ENCODE peak calls at places on chromosomes 7 and 10, in five cellular contexts. One of them, this sample, is unnamed.
A peak's percentile ranks its signal among the peaks of the same experiment; 100 is the strongest.

GRCh38 chr10:100303724-100304319 is 17.3 kb upstream of the BLOC1S2 start:
- DNase-seq in adrenal gland: no peak
- DNase-seq in neural progenitor cell: peak; percentile 60
- DNase-seq in uterus: no peak
- DNase-seq in esophagus muscularis mucosa: no peak
- DNase-seq in this sample: no peak

GRCh38 chr7:142440219-142441073 is 182.6 kb upstream of the PRSS58 start:
- DNase-seq in adrenal gland: no peak
- DNase-seq in neural progenitor cell: no peak
- DNase-seq in uterus: no peak
- DNase-seq in esophagus muscularis mucosa: no peak
- DNase-seq in this sample: no peak

GRCh38 chr7:50411333-50412028 is 38.7 kb downstream of the FIGNL1 start:
- DNase-seq in adrenal gland: no peak
- DNase-seq in neural progenitor cell: no peak
- DNase-seq in uterus: no peak
- DNase-seq in esophagus muscularis mucosa: no peak
- DNase-seq in this sample: no peak

GRCh38 chr7:134788191-134788590 is 8.8 kb downstream of the CALD1 start:
- DNase-seq in adrenal gland: no peak
- DNase-seq in neural progenitor cell: no peak
- DNase-seq in uterus: no peak
- DNase-seq in esophagus muscularis mucosa: peak; percentile 62
- DNase-seq in this sample: no peak

GRCh38 chr10:98404571-98405396 is 10.2 kb downstream of the PYROXD2 start:
- DNase-seq in adrenal gland: no peak
- DNase-seq in neural progenitor cell: no peak
- DNase-seq in uterus: no peak
- DNase-seq in esophagus muscularis mucosa: no peak
- DNase-seq in this sample: no peak

GRCh38 chr7:30222519-30223213 is 61.7 kb upstream of the ZNRF2 start:
- DNase-seq in adrenal gland: no peak
- DNase-seq in neural progenitor cell: no peak
- DNase-seq in uterus: no peak
- DNase-seq in esophagus muscularis mucosa: peak; percentile 66
- DNase-seq in this sample: no peak

GRCh38 chr10:117370205-117370604 is 5.0 kb downstream of the PDZD8 start:
- DNase-seq in adrenal gland: no peak
- DNase-seq in neural progenitor cell: no peak
- DNase-seq in uterus: no peak
- DNase-seq in esophagus muscularis mucosa: no peak
- DNase-seq in this sample: no peak

GRCh38 chr10:35574924-35575352 is 30.2 kb upstream of the GJD4 start:
- DNase-seq in adrenal gland: no peak
- DNase-seq in neural progenitor cell: no peak
- DNase-seq in uterus: no peak
- DNase-seq in esophagus muscularis mucosa: no peak
- DNase-seq in this sample: no peak

GRCh38 chr7:44944821-44945220 is 34.0 kb downstream of the MYO1G start:
- DNase-seq in adrenal gland: no peak
- DNase-seq in neural progenitor cell: no peak
- DNase-seq in uterus: no peak
- DNase-seq in esophagus muscularis mucosa: no peak
- DNase-seq in this sample: no peak

GRCh38 chr10:61896854-61897661 is 4.4 kb upstream of the ARID5B start:
- DNase-seq in adrenal gland: peak; percentile 72
- DNase-seq in neural progenitor cell: peak; percentile 80
- DNase-seq in uterus: peak; percentile 60
- DNase-seq in esophagus muscularis mucosa: no peak
- DNase-seq in this sample: peak; percentile 72

GRCh38 chr10:72564596-72564995 is 61.3 kb downstream of the MICU1 start:
- DNase-seq in adrenal gland: no peak
- DNase-seq in neural progenitor cell: no peak
- DNase-seq in uterus: no peak
- DNase-seq in esophagus muscularis mucosa: no peak
- DNase-seq in this sample: no peak

GRCh38 chr10:22550732-22551131 is 163.6 kb downstream of the PIP4K2A start:
- DNase-seq in adrenal gland: peak; percentile 32
- DNase-seq in neural progenitor cell: peak; percentile 61
- DNase-seq in uterus: peak; percentile 41
- DNase-seq in esophagus muscularis mucosa: no peak
- DNase-seq in this sample: peak; percentile 71

GRCh38 chr7:80921130-80921529 is 2.3 kb upstream of the SEMA3C start:
- DNase-seq in adrenal gland: no peak
- DNase-seq in neural progenitor cell: no peak
- DNase-seq in uterus: no peak
- DNase-seq in esophagus muscularis mucosa: no peak
- DNase-seq in this sample: no peak

GRCh38 chr10:3538850-3539531 is 246.0 kb downstream of the KLF6 start:
- DNase-seq in adrenal gland: no peak
- DNase-seq in neural progenitor cell: peak; percentile 11
- DNase-seq in uterus: peak; percentile 54
- DNase-seq in esophagus muscularis mucosa: no peak
- DNase-seq in this sample: peak; percentile 43

GRCh38 chr7:2223321-2223720 is 9.4 kb downstream of the MAD1L1 start:
- DNase-seq in adrenal gland: no peak
- DNase-seq in neural progenitor cell: no peak
- DNase-seq in uterus: no peak
- DNase-seq in esophagus muscularis mucosa: no peak
- DNase-seq in this sample: no peak

GRCh38 chr7:2224491-2224928 is 8.2 kb downstream of the MAD1L1 start:
- DNase-seq in adrenal gland: no peak
- DNase-seq in neural progenitor cell: no peak
- DNase-seq in uterus: no peak
- DNase-seq in esophagus muscularis mucosa: no peak
- DNase-seq in this sample: no peak

GRCh38 chr7:2225830-2226229 is 6.9 kb downstream of the MAD1L1 start:
- DNase-seq in adrenal gland: no peak
- DNase-seq in neural progenitor cell: no peak
- DNase-seq in uterus: no peak
- DNase-seq in esophagus muscularis mucosa: no peak
- DNase-seq in this sample: no peak

GRCh38 chr7:2224934-2225333 is 7.8 kb downstream of the MAD1L1 start:
- DNase-seq in adrenal gland: no peak
- DNase-seq in neural progenitor cell: no peak
- DNase-seq in uterus: no peak
- DNase-seq in esophagus muscularis mucosa: no peak
- DNase-seq in this sample: no peak

GRCh38 chr7:2225336-2225735 is 7.4 kb downstream of the MAD1L1 start:
- DNase-seq in adrenal gland: no peak
- DNase-seq in neural progenitor cell: no peak
- DNase-seq in uterus: no peak
- DNase-seq in esophagus muscularis mucosa: no peak
- DNase-seq in this sample: no peak
- TF ChIP-seq CTCF in adrenal gland: no peak
- TF ChIP-seq CTCF in neural progenitor cell: no peak
- TF ChIP-seq CTCF in uterus: no peak
- TF ChIP-seq CTCF in esophagus muscularis mucosa: no peak
- TF ChIP-seq CTCF in this sample: no peak

DNA sequence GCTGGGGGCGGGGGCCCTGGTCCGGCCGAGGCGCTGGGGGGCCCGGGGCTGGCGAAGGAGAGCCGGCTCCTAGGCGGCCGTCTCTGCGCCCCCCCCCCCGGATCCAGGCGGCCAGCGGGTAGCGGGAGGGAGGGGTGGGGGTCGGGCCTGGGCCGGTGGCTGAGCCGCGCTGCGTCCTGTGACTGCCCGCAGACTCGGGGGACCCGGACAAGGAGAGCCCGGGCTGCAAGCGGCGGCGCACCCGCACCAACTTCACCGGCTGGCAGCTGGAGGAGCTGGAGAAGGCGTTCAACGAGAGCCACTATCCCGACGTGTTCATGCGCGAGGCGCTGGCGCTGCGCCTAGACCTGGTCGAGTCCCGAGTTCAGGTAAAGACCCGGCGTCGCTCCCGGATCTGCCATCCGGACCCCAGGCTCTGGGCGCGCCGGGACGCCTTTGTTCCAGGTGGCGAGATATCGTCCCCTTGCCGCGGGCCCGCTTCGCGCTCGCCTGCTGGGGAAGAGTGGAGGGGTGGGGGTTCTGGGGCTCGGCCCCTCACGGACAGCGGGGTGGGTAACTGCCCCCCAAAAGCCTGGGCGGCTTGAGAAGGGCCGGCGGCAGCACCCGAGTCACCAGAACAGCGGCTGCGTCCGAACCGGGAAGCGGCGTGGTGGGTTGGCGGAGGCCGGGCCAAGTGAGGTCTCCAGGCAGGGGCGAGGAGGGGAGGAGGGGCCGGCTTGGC is 816 bp downstream of the UNCX start:
- DNase-seq in adrenal gland: no peak
- DNase-seq in neural progenitor cell: peak; percentile 66
- DNase-seq in uterus: no peak
- DNase-seq in esophagus muscularis mucosa: no peak
- DNase-seq in this sample: no peak
- H3K27me3 ChIP-seq in adrenal gland: peaks cover 85% of the 10 kb centered on the region
- H3K27me3 ChIP-seq in neural progenitor cell: peaks cover 100% of the 10 kb centered on the region
- H3K27me3 ChIP-seq in uterus: peaks cover 65% of the 10 kb centered on the region
- H3K27me3 ChIP-seq in esophagus muscularis mucosa: peaks cover 22% of the 10 kb centered on the region
- H3K27me3 ChIP-seq in this sample: peaks cover 48% of the 10 kb centered on the region

GRCh38 chr10:31730776-31731175 is 197.9 kb downstream of the ARHGAP12 start:
- DNase-seq in adrenal gland: no peak
- DNase-seq in neural progenitor cell: no peak
- DNase-seq in uterus: no peak
- DNase-seq in esophagus muscularis mucosa: no peak
- DNase-seq in this sample: no peak

GRCh38 chr10:31725436-31725835 is 203.2 kb downstream of the ARHGAP12 start:
- DNase-seq in adrenal gland: no peak
- DNase-seq in neural progenitor cell: no peak
- DNase-seq in uterus: no peak
- DNase-seq in esophagus muscularis mucosa: no peak
- DNase-seq in this sample: no peak

GRCh38 chr10:31731711-31732110 is 196.9 kb downstream of the ARHGAP12 start:
- DNase-seq in adrenal gland: no peak
- DNase-seq in neural progenitor cell: no peak
- DNase-seq in uterus: no peak
- DNase-seq in esophagus muscularis mucosa: no peak
- DNase-seq in this sample: no peak

GRCh38 chr10:31724296-31724695 is 204.3 kb downstream of the ARHGAP12 start:
- DNase-seq in adrenal gland: no peak
- DNase-seq in neural progenitor cell: no peak
- DNase-seq in uterus: no peak
- DNase-seq in esophagus muscularis mucosa: no peak
- DNase-seq in this sample: no peak

DNA sequence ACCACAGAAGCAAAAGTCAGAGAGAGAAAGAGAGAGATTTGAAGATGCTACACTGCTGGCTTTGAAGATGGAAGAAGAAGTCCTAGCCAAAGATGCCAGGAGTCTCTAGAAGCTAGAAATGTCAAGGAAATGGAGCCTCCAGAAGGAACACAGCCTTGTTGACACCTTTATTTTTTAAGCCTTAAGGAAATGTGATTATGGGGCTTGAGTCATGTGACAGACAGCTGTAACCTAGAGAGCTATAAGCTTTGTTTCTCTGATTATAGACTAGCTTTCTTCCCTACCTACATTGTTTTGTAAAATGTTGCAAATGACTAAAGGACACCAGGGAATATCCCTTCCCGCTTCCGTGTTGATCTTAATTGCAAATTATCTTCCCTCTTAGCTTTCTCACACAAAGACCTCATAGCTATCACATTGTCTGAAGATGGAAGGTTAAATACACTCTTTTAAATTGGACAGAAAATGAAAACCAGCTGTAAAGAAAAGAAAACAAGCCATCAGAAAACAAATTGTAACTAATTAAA is 199.9 kb downstream of the ARHGAP12 start:
- DNase-seq in adrenal gland: no peak
- DNase-seq in neural progenitor cell: no peak
- DNase-seq in uterus: no peak
- DNase-seq in esophagus muscularis mucosa: no peak
- DNase-seq in this sample: no peak
- H3K4me3 ChIP-seq in adrenal gland: no peak overlapping the region
- H3K4me3 ChIP-seq in neural progenitor cell: no peak overlapping the region
- H3K4me3 ChIP-seq in uterus: no peak overlapping the region
- H3K4me3 ChIP-seq in esophagus muscularis mucosa: no peak overlapping the region
- H3K4me3 ChIP-seq in this sample: no peak overlapping the region

DNA sequence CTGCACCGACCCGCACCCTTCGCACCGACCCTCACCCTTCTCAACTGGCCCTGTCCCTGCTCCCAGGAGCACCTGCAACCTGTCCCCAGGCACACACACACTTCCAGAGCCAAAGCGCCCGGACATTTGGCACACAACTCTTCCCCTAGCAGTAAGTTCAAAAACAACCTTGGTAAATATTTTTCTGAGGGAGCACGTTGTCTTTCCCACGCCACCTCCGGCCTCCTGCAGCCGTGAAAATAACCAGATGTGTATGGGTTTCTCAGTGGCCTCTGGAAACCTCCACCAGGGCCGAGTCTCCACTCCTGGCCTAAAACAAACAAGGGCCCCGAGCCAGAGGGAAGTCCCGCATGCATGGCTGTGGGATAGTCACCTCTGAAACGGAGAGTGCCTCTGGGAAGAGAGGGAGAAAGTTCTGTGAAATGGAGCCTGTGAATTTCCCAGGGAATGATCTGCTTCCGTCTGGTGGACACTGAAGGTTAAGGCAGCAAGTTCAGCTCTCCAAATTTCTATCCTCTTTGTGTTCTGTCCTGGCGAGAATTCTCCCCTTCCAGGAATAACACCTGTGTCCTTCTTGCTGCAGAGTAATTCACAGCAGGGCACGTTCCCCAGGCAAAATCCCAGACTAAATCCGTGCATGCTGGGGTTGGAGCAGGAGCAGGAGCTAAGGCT is 15.8 kb downstream of the PODXL start:
- DNase-seq in adrenal gland: no peak
- DNase-seq in neural progenitor cell: no peak
- DNase-seq in uterus: peak; percentile 52
- DNase-seq in esophagus muscularis mucosa: no peak
- DNase-seq in this sample: no peak
- TF ChIP-seq CTCF in adrenal gland: no peak
- TF ChIP-seq CTCF in neural progenitor cell: no peak
- TF ChIP-seq CTCF in uterus: peak; percentile 52
- TF ChIP-seq CTCF in esophagus muscularis mucosa: no peak
- TF ChIP-seq CTCF in this sample: peak; percentile 45

GRCh38 chr7:98674461-98674860 is 57.4 kb downstream of the NPTX2 start:
- DNase-seq in adrenal gland: no peak
- DNase-seq in neural progenitor cell: no peak
- DNase-seq in uterus: no peak
- DNase-seq in esophagus muscularis mucosa: no peak
- DNase-seq in this sample: no peak

GRCh38 chr7:98671733-98672331 is 54.7 kb downstream of the NPTX2 start:
- DNase-seq in adrenal gland: no peak
- DNase-seq in neural progenitor cell: no peak
- DNase-seq in uterus: no peak
- DNase-seq in esophagus muscularis mucosa: no peak
- DNase-seq in this sample: no peak

GRCh38 chr7:98674881-98675280 is 57.8 kb downstream of the NPTX2 start:
- DNase-seq in adrenal gland: no peak
- DNase-seq in neural progenitor cell: no peak
- DNase-seq in uterus: no peak
- DNase-seq in esophagus muscularis mucosa: no peak
- DNase-seq in this sample: no peak

GRCh38 chr7:98670186-98670585 is 53.1 kb downstream of the NPTX2 start:
- DNase-seq in adrenal gland: no peak
- DNase-seq in neural progenitor cell: no peak
- DNase-seq in uterus: no peak
- DNase-seq in esophagus muscularis mucosa: no peak
- DNase-seq in this sample: no peak

GRCh38 chr7:98669417-98670015 is 52.4 kb downstream of the NPTX2 start:
- DNase-seq in adrenal gland: no peak
- DNase-seq in neural progenitor cell: no peak
- DNase-seq in uterus: no peak
- DNase-seq in esophagus muscularis mucosa: no peak
- DNase-seq in this sample: peak; percentile 60
- H3K27me3 ChIP-seq in adrenal gland: no peaks in the 10 kb centered on the region
- H3K27me3 ChIP-seq in neural progenitor cell: no peaks in the 10 kb centered on the region
- H3K27me3 ChIP-seq in uterus: no peaks in the 10 kb centered on the region
- H3K27me3 ChIP-seq in esophagus muscularis mucosa: no peaks in the 10 kb centered on the region
- H3K27me3 ChIP-seq in this sample: no peaks in the 10 kb centered on the region